ENCODE peak calls at places on chromosomes 6 and 20, in nine cellular contexts. Q is spleen, D is ovary, K is NB4, H is A549, E is Peyer's patch, B is stomach, J is HepG2, P is gastrocnemius medialis. X is an unnamed sample.

GRCh38 chr6:124795879-124796838 is 166.1 kb upstream of the RNF217 start:
- DNase-seq in Q (no peak), D (no peak), K (peak), H (no peak), E (no peak), B (no peak), J (no peak), P (no peak), X (no peak)

GRCh38 chr20:40705413-40705812 is 16.4 kb upstream of the MAFB start:
- DNase-seq in Q (no peak), D (no peak), K (no peak), H (no peak), E (no peak), B (no peak), J (no peak), P (no peak), X (peak)

GRCh38 chr6:63788569-63788968 is 153.0 kb downstream of the PHF3 start:
- DNase-seq in Q (no peak), D (no peak), K (no peak), H (no peak), E (no peak), B (no peak), J (no peak), P (no peak), X (no peak)

GRCh38 chr20:48195121-48195870 is 410.0 kb upstream of the SULF2 start:
- DNase-seq in Q (no peak), D (no peak), K (no peak), H (no peak), E (no peak), B (no peak), J (no peak), P (no peak), X (no peak)

GRCh38 chr20:59525500-59526241 is 78.7 kb upstream of the PHACTR3 start:
- DNase-seq in Q (no peak), D (no peak), K (peak), H (peak), E (peak), B (peak), J (peak), P (no peak), X (no peak)

GRCh38 chr6:35297541-35298481 is at the start of gene DEF6:
- DNase-seq in Q (peak), D (peak), K (peak), H (no peak), E (peak), B (peak), J (peak), P (peak), X (peak)

GRCh38 chr6:42407379-42407778 is 44.3 kb downstream of the TRERF1 start:
- DNase-seq in Q (no peak), D (no peak), K (no peak), H (no peak), E (no peak), B (no peak), J (no peak), P (no peak), X (peak)

GRCh38 chr6:156395276-156395675 is 381.9 kb upstream of the ARID1B start:
- DNase-seq in Q (peak), D (no peak), K (no peak), H (no peak), E (peak), B (peak), J (no peak), P (no peak), X (no peak)

GRCh38 chr20:2305946-2306345 is 10.1 kb downstream of the TGM3 start:
- DNase-seq in Q (no peak), D (no peak), K (no peak), H (no peak), E (peak), B (no peak), J (peak), P (no peak), X (no peak)

GRCh38 chr6:149963212-149963461 is 606 bp upstream of the ULBP1 start:
- DNase-seq in Q (no peak), D (no peak), K (no peak), H (peak), E (no peak), B (no peak), J (no peak), P (no peak), X (no peak)

GRCh38 chr6:98932424-98932823 is 15.3 kb downstream of the FBXL4 start:
- DNase-seq in Q (no peak), D (no peak), K (no peak), H (no peak), E (no peak), B (no peak), J (no peak), P (no peak), X (no peak)

GRCh38 chr6:43457643-43458042 is 2.3 kb upstream of the DLK2 start:
- DNase-seq in Q (no peak), D (no peak), K (no peak), H (no peak), E (no peak), B (no peak), J (no peak), P (no peak), X (no peak)
- TF ChIP-seq CTCF in Q (no peak), D (no peak), K (no peak), H (peak), E (no peak), B (no peak), J (peak), P (no peak), X (no peak)

DNA sequence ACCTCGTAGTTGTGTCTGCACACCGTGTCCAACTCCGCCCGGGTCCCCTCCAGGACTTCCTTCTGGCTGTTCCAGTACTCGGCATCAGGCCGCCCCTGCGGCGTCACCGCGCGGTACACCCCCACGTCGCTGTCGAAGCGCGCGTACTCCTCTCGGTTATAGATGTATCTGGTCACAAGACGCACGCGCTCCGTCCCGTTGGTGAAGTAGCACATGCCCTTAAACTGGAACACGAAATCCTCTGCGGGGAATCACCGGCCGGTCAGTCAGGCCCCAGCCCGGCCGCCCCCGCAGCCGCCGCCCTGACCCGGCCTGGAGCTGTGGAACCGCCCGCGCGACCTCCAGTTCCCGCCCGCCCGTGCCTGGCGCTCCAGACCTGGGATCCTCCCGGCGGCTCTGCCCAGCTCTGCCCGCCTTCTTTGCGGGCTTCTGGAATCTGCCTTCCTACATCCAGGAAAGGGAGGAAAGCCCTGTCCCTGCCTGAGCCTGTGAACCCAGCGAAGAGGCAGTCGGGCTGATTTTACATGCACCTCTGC is 1.6 kb downstream of the HLA-DQB1 start:
- DNase-seq in Q (no peak), D (no peak), K (no peak), H (no peak), E (peak), B (peak), J (no peak), P (no peak), X (no peak)
- H3K4me3 ChIP-seq in Q (peak), D (no peak), K (no peak), H (no peak), E (no peak), B (no peak), J (no peak), P (no peak), X (no peak)

DNA sequence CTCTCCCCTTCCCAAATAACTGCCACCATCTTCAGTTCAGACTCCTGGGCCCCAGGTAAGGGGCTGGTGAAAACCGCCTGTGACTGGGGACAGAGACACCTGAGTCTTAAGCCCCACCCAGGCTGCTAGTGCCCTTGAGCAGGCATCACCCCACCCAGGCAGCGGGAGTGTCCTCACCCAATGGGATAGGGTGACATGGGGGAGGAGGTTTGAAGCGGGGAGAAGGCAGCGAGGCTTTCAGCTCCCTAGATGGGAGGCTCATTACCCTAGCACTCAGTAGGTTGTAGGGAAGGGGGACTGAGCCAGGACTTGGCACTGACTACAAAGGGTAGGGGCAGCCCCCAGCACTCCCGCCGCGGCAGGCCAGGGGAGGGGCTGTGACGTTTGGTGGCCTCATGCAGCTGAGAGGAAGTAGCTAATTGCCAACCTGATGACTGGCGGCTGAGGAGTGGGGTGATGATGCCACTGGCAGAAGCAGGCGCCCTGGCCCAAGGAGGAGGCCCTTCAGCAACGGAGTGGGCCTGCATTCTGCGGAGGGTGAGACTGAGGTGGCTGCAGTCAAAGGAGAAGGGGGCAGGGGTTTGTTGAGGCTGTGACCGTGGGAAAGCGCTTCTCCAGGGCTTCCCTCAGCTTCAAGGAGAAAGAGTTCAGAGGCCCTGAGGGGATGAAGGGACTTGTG is 126.9 kb downstream of the MRPL14 start:
- DNase-seq in Q (peak), D (no peak), K (peak), H (no peak), E (peak), B (no peak), J (no peak), P (no peak), X (no peak)
- TF ChIP-seq POLR2A in Q (no peak), D (no peak), K (no peak), H (no peak), E (peak), B (no peak), J (no peak), P (no peak), X (no peak)

GRCh38 chr20:32574296-32575226 is 10.6 kb downstream of the NOL4L start:
- DNase-seq in Q (no peak), D (no peak), K (peak), H (peak), E (no peak), B (no peak), J (no peak), P (no peak), X (no peak)

GRCh38 chr20:32572271-32572968 is 12.7 kb downstream of the NOL4L start:
- DNase-seq in Q (no peak), D (no peak), K (no peak), H (no peak), E (no peak), B (no peak), J (no peak), P (no peak), X (no peak)

GRCh38 chr20:32571566-32571965 is 13.6 kb downstream of the NOL4L start:
- DNase-seq in Q (no peak), D (no peak), K (no peak), H (no peak), E (no peak), B (no peak), J (no peak), P (no peak), X (no peak)

GRCh38 chr20:32575227-32575581 is 9.9 kb downstream of the NOL4L start:
- DNase-seq in Q (no peak), D (no peak), K (no peak), H (no peak), E (no peak), B (no peak), J (no peak), P (no peak), X (no peak)

DNA sequence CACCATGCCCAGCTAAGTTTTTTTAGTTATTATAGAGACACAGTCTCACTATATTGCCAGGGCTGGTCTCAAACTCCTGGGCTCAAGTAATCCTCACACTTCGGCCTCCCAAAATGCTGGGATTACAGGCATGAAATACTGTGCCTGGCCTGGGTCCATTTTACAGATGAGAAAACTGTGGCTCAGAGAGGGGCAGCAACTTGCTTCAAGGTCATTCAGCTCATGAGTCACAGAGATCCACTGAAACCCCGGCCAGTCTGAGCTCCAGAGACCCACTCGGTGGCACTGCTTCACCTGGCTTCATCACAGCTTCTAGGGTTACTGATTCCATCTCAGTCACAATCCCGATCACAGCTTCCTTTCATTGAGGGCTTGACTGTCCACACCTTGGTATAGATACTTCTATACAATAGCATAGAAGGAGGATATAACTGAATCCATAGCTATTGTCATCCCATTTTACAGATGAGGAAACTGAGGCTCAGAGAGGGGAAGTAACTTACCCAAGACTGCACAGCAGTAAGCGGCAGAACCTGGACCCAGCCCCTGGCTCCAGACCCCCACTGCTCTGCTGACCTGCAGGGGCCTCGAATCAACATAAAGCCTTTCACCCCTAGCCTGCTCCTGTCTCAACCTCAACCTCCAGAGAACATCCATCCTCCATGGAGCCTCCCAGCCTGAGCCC is 11.8 kb downstream of the NOL4L start:
- DNase-seq in Q (no peak), D (no peak), K (no peak), H (no peak), E (no peak), B (no peak), J (no peak), P (no peak), X (no peak)
- TF ChIP-seq CTCF in Q (no peak), D (no peak), K (no peak), H (no peak), E (no peak), B (no peak), J (no peak), P (no peak), X (no peak)

GRCh38 chr6:116369540-116370327 is 1.0 kb upstream of the DSE start:
- DNase-seq in Q (no peak), D (no peak), K (no peak), H (no peak), E (peak), B (no peak), J (no peak), P (no peak), X (no peak)
- H3K4me3 ChIP-seq in Q (peak), D (peak), K (no peak), H (peak), E (peak), B (peak), J (no peak), P (peak), X (peak)

DNA sequence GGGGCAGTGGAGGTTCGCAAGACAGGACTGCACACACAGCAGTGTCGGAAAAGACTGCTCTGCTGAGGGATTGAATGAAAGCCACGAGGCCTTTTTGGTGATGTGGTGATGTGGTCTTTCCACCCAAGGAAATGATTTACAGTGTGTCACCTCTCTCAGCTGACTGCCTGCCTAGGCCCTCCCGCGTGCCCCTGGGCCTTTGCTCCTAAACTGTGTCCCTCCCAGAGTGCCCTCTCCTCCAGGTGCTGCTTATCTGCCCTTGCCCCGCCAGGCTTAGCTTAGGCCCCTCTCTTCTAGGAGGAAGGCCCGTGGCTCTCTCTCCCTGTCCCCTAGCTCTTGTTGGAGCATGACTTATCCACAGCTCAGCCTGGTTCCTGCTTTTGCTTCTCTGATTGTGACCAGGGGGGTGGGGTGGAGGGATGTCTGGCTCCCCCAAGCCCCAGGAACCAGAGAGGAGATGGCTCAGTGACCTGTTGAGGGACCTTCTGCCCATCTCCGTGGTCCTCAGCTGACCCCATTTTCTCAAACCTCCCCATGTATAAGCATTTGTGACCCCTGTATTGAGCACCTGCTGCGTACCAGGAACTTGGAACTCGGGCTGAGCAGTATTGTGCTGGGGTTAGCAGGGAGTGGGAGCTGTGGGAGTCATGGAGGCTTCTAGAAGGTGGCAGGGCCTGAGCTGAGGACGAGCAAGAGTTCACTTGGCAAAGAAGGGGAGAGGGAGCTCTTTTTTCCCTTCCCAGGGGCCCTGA is 2.1 kb downstream of the SRC start:
- DNase-seq in Q (peak), D (no peak), K (no peak), H (no peak), E (peak), B (no peak), J (no peak), P (no peak), X (no peak)
- TF ChIP-seq POLR2A in Q (no peak), D (no peak), K (no peak), H (no peak), E (no peak), B (no peak), J (peak), P (no peak), X (no peak)

DNA sequence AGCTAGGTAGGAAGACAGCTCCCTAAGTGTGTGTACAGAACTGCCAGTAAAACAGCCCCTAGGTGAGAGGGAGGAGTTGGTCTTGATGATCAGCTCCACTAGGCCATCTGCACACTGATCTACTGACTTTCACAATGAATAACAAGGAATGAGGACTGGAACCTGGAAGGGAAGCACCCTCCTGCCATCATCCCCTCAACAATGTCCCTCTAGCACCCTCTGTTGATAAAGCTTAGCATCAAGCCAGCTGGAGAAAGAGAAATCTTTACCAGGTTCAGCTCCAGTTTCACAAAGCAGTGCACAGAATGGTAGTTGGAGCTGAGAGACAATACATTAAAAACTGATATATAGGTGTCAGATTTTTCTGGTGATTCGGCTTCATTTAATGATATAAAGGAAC is 57.2 kb upstream of the IRAK1BP1 start:
- DNase-seq in Q (no peak), D (no peak), K (peak), H (peak), E (no peak), B (no peak), J (peak), P (no peak), X (no peak)
- TF ChIP-seq CTCF in Q (no peak), D (no peak), K (peak), H (peak), E (peak), B (no peak), J (peak), P (no peak), X (no peak)

DNA sequence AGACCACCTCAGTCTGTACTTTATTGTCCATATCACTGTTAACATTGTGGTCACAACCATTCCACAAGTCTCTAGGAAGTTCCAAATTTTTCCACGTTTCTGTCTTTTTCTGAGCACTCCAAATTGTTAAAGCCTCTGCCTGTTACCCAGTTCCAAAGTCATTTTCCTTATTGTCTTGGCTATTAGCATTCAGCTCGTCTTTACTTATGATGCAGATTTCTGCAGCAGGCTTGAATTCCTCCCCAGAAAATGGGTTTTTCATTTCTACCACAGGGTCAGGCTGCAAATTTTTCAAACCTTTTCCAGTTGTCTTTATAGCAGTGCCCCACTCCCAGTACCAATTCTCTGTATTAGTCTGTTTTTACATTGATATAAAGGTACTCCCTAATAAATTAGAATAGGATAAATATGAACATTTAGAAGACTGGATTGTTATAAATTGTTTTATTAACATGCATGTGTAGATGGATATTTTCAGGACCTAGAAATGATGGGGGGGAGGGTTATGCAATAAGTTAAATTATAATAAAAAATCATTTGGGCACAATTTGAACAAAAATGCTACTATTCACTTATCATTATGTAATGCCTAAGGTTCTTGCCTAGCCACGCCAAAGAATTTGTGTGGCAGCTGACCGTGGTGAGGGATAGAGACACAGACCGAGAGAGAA is 595.3 kb upstream of the ADGRB3 start:
- DNase-seq in Q (no peak), D (no peak), K (no peak), H (no peak), E (no peak), B (no peak), J (no peak), P (no peak), X (no peak)
- H3K4me3 ChIP-seq in Q (no peak), D (no peak), K (no peak), H (no peak), E (no peak), B (no peak), J (no peak), P (no peak), X (no peak)

X was measured in lower leg skin.